ENCODE peak calls at places on chromosomes 3 and 15, in six cellular contexts. W, L, G, Z, T and S are unnamed samples.

GRCh38 chr15:60076582-60077263 is 72.6 kb downstream of the FOXB1 start:
- DNase-seq in W (no peak), L (no peak), G (no peak), Z (no peak), T (no peak), S (no peak)

GRCh38 chr3:41673643-41674042 is 288.3 kb downstream of the ULK4 start:
- DNase-seq in W (peak; percentile 19), L (no peak), G (no peak), Z (no peak), T (no peak), S (no peak)

GRCh38 chr15:90249123-90249863 is at the start of gene TTLL13:
- DNase-seq in W (no peak), L (peak; percentile 70), G (peak; percentile 39), Z (peak; percentile 12), T (peak; percentile 90), S (peak; percentile 88)

GRCh38 chr3:50352762-50353161 is 2.1 kb downstream of the CYB561D2 start:
- DNase-seq in W (no peak), L (peak; percentile 53), G (no peak), Z (no peak), T (no peak), S (peak; percentile 56)

GRCh38 chr3:195907730-195908438 is 467 bp downstream of the TNK2 start:
- DNase-seq in W (no peak), L (peak; percentile 47), G (no peak), Z (no peak), T (no peak), S (peak; percentile 21)

GRCh38 chr3:15384510-15385237 is 42.7 kb downstream of the METTL6 start:
- DNase-seq in W (no peak), L (no peak), G (no peak), Z (no peak), T (no peak), S (no peak)

GRCh38 chr15:62618432-62618831 is 424.1 kb upstream of the TPM1 start:
- DNase-seq in W (peak; percentile 57), L (peak; percentile 60), G (peak; percentile 64), Z (peak; percentile 47), T (no peak), S (peak; percentile 49)

GRCh38 chr3:89173546-89173945 is 66.1 kb downstream of the EPHA3 start:
- DNase-seq in W (no peak), L (no peak), G (no peak), Z (no peak), T (no peak), S (no peak)

GRCh38 chr3:15443826-15444524 is 16.6 kb downstream of the EAF1 start:
- DNase-seq in W (no peak), L (no peak), G (peak; percentile 50), Z (peak; percentile 9), T (no peak), S (peak; percentile 49)

DNA sequence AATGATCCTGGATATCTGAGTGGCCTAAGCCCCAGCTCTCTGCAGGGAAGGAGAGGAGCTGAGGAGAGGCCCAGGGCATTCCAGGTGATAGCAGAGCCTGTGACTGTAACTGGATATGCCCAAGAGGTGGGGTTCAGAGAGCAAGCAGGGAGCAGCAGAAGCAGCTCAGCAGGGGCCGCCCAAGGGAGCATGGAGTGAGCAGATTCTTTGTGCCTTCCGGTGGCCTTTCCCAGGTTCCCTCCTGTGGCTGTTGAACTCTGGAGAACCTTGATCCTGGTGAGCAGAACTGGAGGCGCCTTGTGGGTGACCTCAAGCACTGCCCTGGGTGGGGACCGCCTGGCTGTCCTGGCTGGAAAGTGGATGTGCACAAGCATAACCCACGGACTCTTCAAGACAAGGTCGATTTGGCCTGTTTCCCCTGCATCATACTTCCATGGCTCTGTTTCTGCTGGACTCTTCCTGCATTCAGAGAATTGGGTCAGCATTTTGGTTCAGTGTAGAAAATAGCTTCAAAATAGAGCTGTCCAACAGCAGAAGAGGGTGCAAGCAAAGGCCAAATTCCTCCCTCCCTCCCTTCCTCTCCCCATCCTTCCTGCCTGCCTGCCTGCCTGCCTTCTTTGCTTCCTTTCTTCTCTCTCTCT is 76.1 kb downstream of the ARNT2 start:
- DNase-seq in W (no peak), L (no peak), G (no peak), Z (no peak), T (no peak), S (peak; percentile 51)
- H3K4me3 ChIP-seq in W (peak overlapping the region; percentile 10), L (no peak overlapping the region), G (no peak overlapping the region), Z (peak overlapping the region; percentile 31), T (no peak overlapping the region), S (no peak overlapping the region)

GRCh38 chr15:85318048-85318731 is 62.2 kb upstream of the AKAP13 start:
- DNase-seq in W (peak; percentile 89), L (peak; percentile 82), G (peak; percentile 74), Z (peak; percentile 76), T (no peak), S (peak; percentile 80)
- TF ChIP-seq CTCF in W (peak; percentile 26), L (peak; percentile 62), G (peak; percentile 24), Z (no peak), T (no peak), S (no peak)

GRCh38 chr15:44735482-44736260 is 657 bp upstream of the TRIM69 start:
- DNase-seq in W (no peak), L (no peak), G (no peak), Z (no peak), T (peak; percentile 36), S (peak; percentile 63)

GRCh38 chr15:44736261-44736765 is at the start of gene TRIM69:
- DNase-seq in W (no peak), L (no peak), G (no peak), Z (no peak), T (no peak), S (no peak)

GRCh38 chr15:44734839-44735481 is 1.4 kb upstream of the TRIM69 start:
- DNase-seq in W (no peak), L (no peak), G (no peak), Z (no peak), T (no peak), S (no peak)

DNA sequence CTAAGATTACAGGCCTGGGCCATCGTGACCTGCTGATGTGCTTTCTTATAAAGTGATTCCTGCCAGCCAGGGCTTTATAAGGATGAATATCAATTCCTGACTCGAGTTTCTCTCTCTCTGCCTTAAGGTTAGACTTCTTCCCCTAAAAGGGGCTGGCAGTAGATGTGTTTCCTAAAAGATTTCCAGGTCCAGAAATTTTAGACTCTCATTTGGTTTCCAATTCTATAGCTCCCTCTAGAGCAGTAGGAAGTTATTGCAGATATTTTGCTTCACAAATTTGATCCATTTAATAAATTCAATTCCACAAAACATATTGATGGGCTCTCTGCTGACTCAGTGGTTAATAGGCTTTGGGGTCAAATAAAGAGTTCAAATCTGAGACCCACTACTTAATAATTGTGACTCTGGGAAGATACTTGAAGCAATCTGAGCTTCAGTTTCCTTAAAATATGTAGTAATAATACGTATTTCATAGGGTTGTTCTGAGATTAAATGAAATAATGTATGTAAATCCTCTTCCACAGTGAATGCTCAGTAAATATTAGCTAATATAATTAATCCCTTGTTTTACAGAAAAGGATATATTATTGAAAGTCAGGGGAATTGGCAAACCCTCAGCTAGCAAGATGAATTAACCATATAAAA is 2.1 kb downstream of the TRIM69 start:
- DNase-seq in W (peak; percentile 12), L (peak; percentile 37), G (peak; percentile 57), Z (no peak), T (no peak), S (peak; percentile 80)
- H3K4me3 ChIP-seq in W (no peak overlapping the region), L (no peak overlapping the region), G (no peak overlapping the region), Z (no peak overlapping the region), T (no peak overlapping the region), S (no peak overlapping the region)

GRCh38 chr3:185199671-185200070 is 46.8 kb upstream of the C3orf70 start:
- DNase-seq in W (no peak), L (no peak), G (no peak), Z (no peak), T (no peak), S (no peak)
- TF ChIP-seq CTCF in W (no peak), L (no peak), G (peak; percentile 5), Z (no peak), T (no peak), S (no peak)

GRCh38 chr3:30864836-30865235 is 29.6 kb downstream of the GADL1 start:
- DNase-seq in W (no peak), L (no peak), G (no peak), Z (no peak), T (no peak), S (no peak)

GRCh38 chr3:30858894-30859389 is 35.5 kb downstream of the GADL1 start:
- DNase-seq in W (no peak), L (no peak), G (no peak), Z (no peak), T (no peak), S (no peak)

GRCh38 chr3:30864158-30864557 is 30.3 kb downstream of the GADL1 start:
- DNase-seq in W (no peak), L (no peak), G (no peak), Z (no peak), T (no peak), S (no peak)
- H3K4me3 ChIP-seq in W (no peak overlapping the region), L (no peak overlapping the region), G (no peak overlapping the region), Z (no peak overlapping the region), T (no peak overlapping the region), S (no peak overlapping the region)